ENCODE peak calls at places on chromosomes 2 and 18, in four cellular contexts. C is H1, Y is HepG2, B is HCT116. U is an unnamed sample.

GRCh38 chr2:95574506-95574905 is 17.3 kb upstream of the TRIM43 start:
- DNase-seq in C (no peak), Y (no peak), B (no peak), U (no peak)

GRCh38 chr2:241894681-241895426 is 25.3 kb downstream of the RTP5 start:
- DNase-seq in C (no peak), Y (no peak), B (no peak), U (no peak)

GRCh38 chr18:48037481-48038271 is 107.2 kb upstream of the SMAD2 start:
- DNase-seq in C (no peak), Y (no peak), B (peak), U (peak)

GRCh38 chr2:76080154-76080553 is 369.4 kb upstream of the GCFC2 start:
- DNase-seq in C (no peak), Y (peak), B (no peak), U (no peak)

GRCh38 chr2:28513097-28513496 is 17.2 kb downstream of the PLB1 start:
- DNase-seq in C (no peak), Y (no peak), B (no peak), U (no peak)

GRCh38 chr2:127231130-127231865 is 11.2 kb upstream of the CYP27C1 start:
- DNase-seq in C (no peak), Y (peak), B (no peak), U (no peak)

GRCh38 chr18:37484893-37485834 is 80.4 kb downstream of the CELF4 start:
- DNase-seq in C (peak), Y (no peak), B (peak), U (peak)

GRCh38 chr2:118388771-118389170 is 300.5 kb downstream of the INSIG2 start:
- DNase-seq in C (no peak), Y (no peak), B (no peak), U (no peak)

GRCh38 chr18:59094569-59094968 is 45.1 kb upstream of the SEC11C start:
- DNase-seq in C (no peak), Y (no peak), B (no peak), U (no peak)

GRCh38 chr18:59087391-59087790 is 52.3 kb upstream of the SEC11C start:
- DNase-seq in C (no peak), Y (no peak), B (no peak), U (no peak)

GRCh38 chr18:59093668-59094067 is 46.0 kb upstream of the SEC11C start:
- DNase-seq in C (no peak), Y (no peak), B (no peak), U (no peak)

GRCh38 chr18:59086522-59086921 is 53.2 kb upstream of the SEC11C start:
- DNase-seq in C (no peak), Y (no peak), B (no peak), U (no peak)

DNA sequence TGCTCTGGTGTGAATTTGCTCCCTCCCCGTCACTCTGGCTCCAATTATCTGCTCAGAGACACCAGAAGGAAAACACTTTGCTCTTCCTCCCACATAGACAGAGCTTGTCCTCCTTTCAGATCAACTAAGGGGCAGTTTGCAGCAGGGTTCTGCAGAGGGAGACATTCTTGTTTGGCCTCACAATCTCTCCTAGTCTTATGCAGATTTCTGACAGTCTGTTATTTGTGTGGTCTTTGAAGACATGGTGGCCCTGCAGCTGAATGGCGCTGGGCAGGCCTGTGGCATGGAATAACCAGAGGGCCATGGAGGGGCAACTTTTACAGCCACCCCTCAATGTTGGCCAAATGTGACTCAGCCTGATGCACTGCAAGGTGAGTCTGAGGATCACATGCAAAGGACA is 48.5 kb upstream of the SEC11C start:
- DNase-seq in C (no peak), Y (no peak), B (no peak), U (no peak)
- TF ChIP-seq SP1 in C (no peak), Y (no peak), B (no peak), U (no peak)

DNA sequence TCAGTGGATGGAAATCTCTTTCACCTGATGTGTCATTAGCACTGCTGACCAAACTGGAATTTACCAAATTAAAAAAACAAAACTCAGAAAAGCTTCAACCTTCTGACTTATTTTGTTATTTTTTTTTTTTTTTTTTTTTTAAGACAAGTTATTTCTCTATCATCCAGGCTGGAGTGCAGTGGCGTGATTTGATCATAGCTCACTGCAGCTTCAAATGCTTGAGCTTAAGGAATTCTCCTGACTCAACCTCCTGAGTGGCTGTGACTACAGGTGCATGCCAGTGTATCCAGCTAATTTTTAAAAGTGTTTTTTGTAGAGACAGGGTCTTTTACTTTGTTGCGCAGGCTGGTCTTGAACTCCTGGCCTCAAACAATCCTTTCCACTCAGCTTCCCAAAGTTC is 155.6 kb downstream of the LRRTM1 start:
- DNase-seq in C (no peak), Y (no peak), B (no peak), U (no peak)
- TF ChIP-seq SP1 in C (no peak), Y (no peak), B (no peak), U (no peak)

GRCh38 chr18:54611819-54612218 is 20.8 kb downstream of the DYNAP start:
- DNase-seq in C (no peak), Y (no peak), B (no peak), U (no peak)
- TF ChIP-seq SP1 in C (no peak), Y (no peak), B (no peak), U (no peak)

GRCh38 chr2:65880451-65880850 is 448.1 kb upstream of the SPRED2 start:
- DNase-seq in C (no peak), Y (no peak), B (no peak), U (no peak)
- TF ChIP-seq SP1 in C (no peak), Y (no peak), B (no peak), U (no peak)

GRCh38 chr2:233795735-233796171 is 17.6 kb downstream of the MROH2A start:
- DNase-seq in C (no peak), Y (no peak), B (no peak), U (no peak)
- TF ChIP-seq SP1 in C (no peak), Y (no peak), B (no peak), U (no peak)

DNA sequence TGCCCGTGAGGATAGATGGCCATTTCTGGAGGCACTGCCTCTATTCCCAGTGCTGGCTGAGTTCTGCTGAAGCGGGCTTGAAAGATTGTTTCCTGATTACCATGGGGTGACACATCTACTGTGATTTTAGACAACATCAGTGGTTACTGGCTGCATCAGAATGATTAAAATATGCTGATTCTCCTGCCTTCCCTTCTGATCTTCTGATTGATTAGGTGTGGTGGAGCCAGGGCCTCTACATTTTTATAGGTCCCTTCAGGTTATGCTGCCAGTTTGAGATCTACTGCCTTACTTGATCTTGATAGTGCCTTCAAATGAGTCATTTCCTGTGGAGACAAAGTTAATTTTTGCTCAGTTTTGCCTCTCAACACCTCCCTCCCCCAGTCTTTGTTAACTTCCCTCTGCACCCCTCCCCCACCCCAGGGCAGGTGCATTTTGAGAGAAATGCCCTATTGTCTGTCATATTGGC is 31.6 kb upstream of the SNORC start:
- DNase-seq in C (no peak), Y (peak), B (no peak), U (no peak)
- TF ChIP-seq SP1 in C (no peak), Y (no peak), B (peak), U (no peak)

GRCh38 chr2:110851531-110851930 is 119.2 kb downstream of the ACOXL start:
- DNase-seq in C (no peak), Y (no peak), B (no peak), U (no peak)

GRCh38 chr2:110854355-110855081 is 122.1 kb downstream of the ACOXL start:
- DNase-seq in C (no peak), Y (no peak), B (no peak), U (no peak)

GRCh38 chr2:110852051-110852450 is 119.7 kb downstream of the ACOXL start:
- DNase-seq in C (no peak), Y (no peak), B (no peak), U (no peak)

GRCh38 chr2:110852541-110853263 is 120.3 kb downstream of the ACOXL start:
- DNase-seq in C (no peak), Y (no peak), B (no peak), U (no peak)

DNA sequence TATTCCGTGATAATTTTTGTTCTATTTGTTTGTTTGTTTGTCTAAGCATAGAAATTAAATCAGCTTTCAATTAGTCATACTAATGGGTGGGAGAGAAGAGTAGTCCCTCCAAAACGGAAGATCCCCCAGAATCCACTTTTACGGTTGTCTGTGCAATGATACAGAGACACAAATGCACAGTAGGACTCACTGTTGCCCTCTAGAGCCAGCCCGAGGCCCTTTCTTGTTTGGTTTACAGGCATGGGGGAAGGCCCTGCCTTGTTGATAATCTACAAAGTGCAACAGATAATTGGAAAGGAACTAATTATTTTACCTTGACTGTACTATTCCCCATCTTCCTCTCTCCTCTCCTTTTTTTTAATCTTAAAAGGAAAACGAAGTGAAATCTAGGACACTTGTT is 121.1 kb downstream of the ACOXL start:
- DNase-seq in C (no peak), Y (peak), B (peak), U (peak)
- TF ChIP-seq SP1 in C (no peak), Y (no peak), B (no peak), U (no peak)

DNA sequence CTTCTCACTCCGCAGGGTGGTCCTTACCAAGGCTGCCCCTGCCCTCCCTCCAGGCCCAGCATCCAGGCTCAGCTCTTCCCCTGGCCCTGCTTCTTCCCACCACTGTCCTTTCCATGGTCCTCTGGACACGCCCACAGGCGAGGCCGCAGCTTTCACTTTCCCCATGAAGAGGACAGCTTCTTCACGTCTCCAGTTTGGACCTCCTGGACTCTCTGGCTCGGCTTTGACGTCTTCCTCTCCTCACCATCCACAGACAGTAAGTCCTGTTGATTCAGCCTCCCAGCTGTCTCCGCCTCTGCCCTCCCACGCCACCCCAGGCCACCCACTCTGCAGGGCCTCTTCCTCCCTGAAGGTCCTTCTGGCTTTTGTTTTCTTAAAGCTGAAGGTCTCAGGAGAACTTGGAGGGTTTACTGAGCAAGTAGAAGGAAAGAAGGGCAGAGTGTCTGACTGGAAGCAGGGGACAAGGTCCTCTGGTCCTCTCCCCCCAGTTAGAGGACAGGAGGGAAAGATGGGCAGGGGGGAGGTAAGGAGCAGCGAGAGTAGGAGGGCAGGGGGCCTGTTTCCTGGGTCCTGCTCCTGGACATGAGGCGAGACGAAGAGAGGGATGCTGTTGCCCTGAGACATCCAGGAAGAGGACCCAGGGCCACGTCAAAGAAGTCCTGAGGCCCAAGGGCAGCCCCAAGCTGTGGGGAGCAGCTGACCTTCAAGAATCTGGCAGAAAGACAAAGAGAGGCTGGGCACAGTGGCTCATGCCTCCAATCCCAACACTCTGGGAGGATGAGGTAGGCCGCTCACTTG is 24.7 kb upstream of the NMUR1 start:
- DNase-seq in C (no peak), Y (no peak), B (no peak), U (no peak)
- TF ChIP-seq SP1 in C (no peak), Y (no peak), B (no peak), U (no peak)

GRCh38 chr2:44245068-44245861 is 30.0 kb upstream of the SLC3A1 start:
- DNase-seq in C (no peak), Y (no peak), B (no peak), U (no peak)
- TF ChIP-seq SP1 in C (no peak), Y (no peak), B (no peak), U (no peak)

DNA sequence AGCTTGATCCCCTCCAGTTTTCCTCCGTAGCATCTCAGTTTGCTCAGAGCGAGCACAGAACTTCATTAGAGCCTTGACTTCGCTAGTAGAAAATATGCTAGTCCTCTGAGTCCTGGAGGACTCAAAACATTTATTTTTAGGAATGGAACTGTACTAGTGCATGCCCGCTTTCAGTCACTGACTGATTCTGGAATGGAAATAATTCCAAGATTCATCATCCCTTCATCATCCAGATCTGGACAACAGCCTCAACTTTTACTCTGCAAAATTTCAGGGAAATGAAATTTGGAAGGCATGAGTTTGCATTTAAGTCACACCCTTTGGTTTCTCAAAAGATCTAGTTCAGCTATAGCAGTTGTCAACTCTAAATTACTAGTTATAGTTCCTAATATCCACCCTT is 304.6 kb downstream of the XIRP2 start:
- DNase-seq in C (no peak), Y (no peak), B (no peak), U (no peak)
- TF ChIP-seq SP1 in C (no peak), Y (no peak), B (no peak), U (no peak)